ENCODE peak calls at places on chromosomes 3 and 15, in seven cellular contexts. G is fibroblast of mammary gland, M is testis, T is cardiac muscle cell, I is dorsolateral prefrontal cortex, H is IMR-90, C is AG04450. J is an unnamed sample.

GRCh38 chr15:49620174-49620573 is 444 bp downstream of the FAM227B start:
- DNase-seq in G (peak; percentile 65), M (no peak), T (peak; percentile 81), I (no peak), H (peak; percentile 33), C (no peak), J (no peak)

GRCh38 chr15:33218071-33218491 is 23.6 kb upstream of the FMN1 start:
- DNase-seq in G (no peak), M (no peak), T (no peak), I (no peak), H (no peak), C (no peak), J (no peak)

GRCh38 chr3:32684800-32685603 is at the start of gene CNOT10:
- DNase-seq in G (peak; percentile 83), M (peak; percentile 97), T (peak; percentile 95), I (peak; percentile 96), H (peak; percentile 89), C (peak; percentile 62), J (peak; percentile 90)

GRCh38 chr3:185702564-185703225 is 116.6 kb downstream of the SENP2 start:
- DNase-seq in G (no peak), M (no peak), T (no peak), I (no peak), H (no peak), C (no peak), J (no peak)

GRCh38 chr3:57727096-57727495 is 29.0 kb upstream of the SLMAP start:
- DNase-seq in G (peak; percentile 16), M (no peak), T (no peak), I (no peak), H (peak; percentile 11), C (no peak), J (no peak)

GRCh38 chr15:39976291-39977274 is 42.7 kb downstream of the EIF2AK4 start:
- DNase-seq in G (peak; percentile 60), M (peak; percentile 85), T (peak; percentile 64), I (peak; percentile 87), H (peak; percentile 52), C (no peak), J (peak; percentile 80)

GRCh38 chr3:185915642-185916041 is 22.2 kb downstream of the TRA2B start:
- DNase-seq in G (no peak), M (no peak), T (no peak), I (no peak), H (no peak), C (no peak), J (no peak)

GRCh38 chr3:38601971-38602550 is 47.4 kb downstream of the SCN5A start:
- DNase-seq in G (no peak), M (no peak), T (no peak), I (peak; percentile 10), H (no peak), C (no peak), J (peak; percentile 42)

GRCh38 chr3:151421956-151422355 is 37.4 kb upstream of the P2RY12 start:
- DNase-seq in G (no peak), M (no peak), T (no peak), I (no peak), H (no peak), C (no peak), J (no peak)

GRCh38 chr3:151426337-151426648 is 34.6 kb downstream of the IGSF10 start:
- DNase-seq in G (no peak), M (no peak), T (no peak), I (no peak), H (no peak), C (no peak), J (no peak)

GRCh38 chr3:151423091-151423490 is 37.8 kb downstream of the IGSF10 start:
- DNase-seq in G (no peak), M (no peak), T (no peak), I (no peak), H (no peak), C (no peak), J (no peak)

GRCh38 chr3:151428386-151428785 is 32.5 kb downstream of the IGSF10 start:
- DNase-seq in G (no peak), M (no peak), T (no peak), I (no peak), H (no peak), C (no peak), J (no peak)

DNA sequence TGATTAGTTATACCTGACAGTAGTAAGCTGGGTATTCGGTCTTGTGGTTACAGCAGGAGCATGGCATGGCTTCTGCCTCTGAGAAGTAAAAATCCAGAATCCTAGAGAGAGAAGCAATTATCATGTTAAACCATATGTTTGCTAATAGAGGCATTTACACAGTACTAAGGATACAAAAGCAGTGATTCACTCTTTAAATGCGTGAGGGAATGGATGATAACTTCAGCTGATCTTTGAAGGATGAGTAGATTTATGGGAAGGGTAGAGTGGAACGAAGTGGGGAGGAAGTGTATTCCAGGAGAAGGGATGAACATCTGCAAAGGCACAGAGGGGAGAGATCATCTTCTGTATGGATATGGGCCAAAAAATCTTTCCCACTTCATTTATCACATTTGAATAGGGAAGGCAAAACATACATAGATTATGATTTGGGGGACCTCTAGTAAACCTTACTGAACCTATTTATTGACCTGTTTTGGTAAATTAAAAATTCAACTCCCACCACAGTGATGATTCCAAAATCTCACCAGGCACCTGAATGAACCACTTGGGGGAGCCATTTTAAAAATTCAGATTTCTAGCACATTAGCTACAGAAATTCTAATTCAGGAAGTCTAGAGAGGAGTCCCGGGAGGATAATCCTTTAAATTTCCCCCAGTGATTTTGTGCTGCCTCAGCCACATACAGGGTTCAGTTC is 35.1 kb downstream of the IGSF10 start:
- DNase-seq in G (no peak), M (no peak), T (no peak), I (no peak), H (no peak), C (no peak), J (no peak)
- H3K4me3 ChIP-seq in G (no peak overlapping the region), M (no peak overlapping the region), T (no peak overlapping the region), I (no peak overlapping the region), H (no peak overlapping the region), C (no peak overlapping the region), J (no peak overlapping the region)

GRCh38 chr3:49029563-49029884 is 326 bp upstream of the IMPDH2 start:
- DNase-seq in G (no peak), M (no peak), T (no peak), I (no peak), H (no peak), C (no peak), J (no peak)
- H3K4me3 ChIP-seq in G (peak overlapping the region; percentile 93), M (no peak overlapping the region), T (no peak overlapping the region), I (peak overlapping the region; percentile 72), H (no peak overlapping the region), C (peak overlapping the region; percentile 29), J (no peak overlapping the region)

DNA sequence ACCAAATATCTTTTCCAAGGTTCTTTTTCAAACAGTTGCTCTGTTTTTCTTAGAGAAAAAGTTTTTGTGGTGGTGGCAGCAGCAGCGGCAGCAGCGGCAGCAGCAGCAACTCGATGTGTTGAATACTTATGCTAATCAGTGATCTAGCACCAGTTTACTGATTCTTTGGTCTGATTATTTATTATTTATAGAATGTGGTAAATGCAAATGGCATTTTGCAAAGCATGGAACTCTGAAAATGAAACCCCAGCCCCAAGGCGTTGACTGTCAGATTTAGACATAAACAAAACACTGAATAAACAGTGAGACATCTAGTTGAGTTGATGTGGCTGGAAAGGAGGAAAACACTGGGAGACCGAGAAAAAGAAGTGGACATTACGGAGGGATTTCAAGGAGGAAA is 88.7 kb downstream of the GTPBP8 start:
- DNase-seq in G (no peak), M (no peak), T (no peak), I (no peak), H (peak; percentile 13), C (no peak), J (no peak)
- H3K4me3 ChIP-seq in G (no peak overlapping the region), M (no peak overlapping the region), T (no peak overlapping the region), I (peak overlapping the region; percentile 28), H (peak overlapping the region; percentile 9), C (peak overlapping the region; percentile 18), J (no peak overlapping the region)

GRCh38 chr3:41194701-41195100 is 4.6 kb upstream of the CTNNB1 start:
- DNase-seq in G (no peak), M (no peak), T (no peak), I (no peak), H (no peak), C (no peak), J (no peak)
- H3K4me3 ChIP-seq in G (no peak overlapping the region), M (no peak overlapping the region), T (no peak overlapping the region), I (no peak overlapping the region), H (no peak overlapping the region), C (no peak overlapping the region), J (no peak overlapping the region)

DNA sequence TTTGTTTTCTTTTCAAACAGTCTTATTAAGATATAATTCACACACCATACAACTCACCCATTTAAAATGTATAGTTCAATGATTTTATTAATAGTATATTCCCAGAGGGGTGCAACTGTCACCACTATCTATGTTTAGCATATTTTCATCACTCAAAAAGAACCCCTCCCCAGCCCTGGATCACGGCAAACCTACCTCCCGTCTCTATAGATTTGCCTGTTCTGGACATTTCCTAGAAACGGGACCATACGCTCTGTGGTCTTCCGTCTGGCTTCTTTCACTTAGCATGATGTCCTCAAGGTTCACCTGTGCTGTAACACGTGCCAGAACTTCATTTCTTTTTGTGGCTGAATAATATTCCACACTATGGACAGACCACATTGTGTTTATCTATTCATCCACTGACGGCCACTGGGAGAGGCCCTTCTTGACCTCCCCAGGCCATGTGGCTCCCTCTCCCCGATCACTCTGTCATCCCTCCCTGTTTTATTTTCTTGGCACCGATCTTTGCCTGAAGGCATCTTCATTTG is 56.4 kb downstream of the IQSEC1 start:
- DNase-seq in G (no peak), M (no peak), T (no peak), I (no peak), H (no peak), C (no peak), J (no peak)
- H3K4me3 ChIP-seq in G (no peak overlapping the region), M (no peak overlapping the region), T (no peak overlapping the region), I (no peak overlapping the region), H (no peak overlapping the region), C (no peak overlapping the region), J (peak overlapping the region; percentile 19)

DNA sequence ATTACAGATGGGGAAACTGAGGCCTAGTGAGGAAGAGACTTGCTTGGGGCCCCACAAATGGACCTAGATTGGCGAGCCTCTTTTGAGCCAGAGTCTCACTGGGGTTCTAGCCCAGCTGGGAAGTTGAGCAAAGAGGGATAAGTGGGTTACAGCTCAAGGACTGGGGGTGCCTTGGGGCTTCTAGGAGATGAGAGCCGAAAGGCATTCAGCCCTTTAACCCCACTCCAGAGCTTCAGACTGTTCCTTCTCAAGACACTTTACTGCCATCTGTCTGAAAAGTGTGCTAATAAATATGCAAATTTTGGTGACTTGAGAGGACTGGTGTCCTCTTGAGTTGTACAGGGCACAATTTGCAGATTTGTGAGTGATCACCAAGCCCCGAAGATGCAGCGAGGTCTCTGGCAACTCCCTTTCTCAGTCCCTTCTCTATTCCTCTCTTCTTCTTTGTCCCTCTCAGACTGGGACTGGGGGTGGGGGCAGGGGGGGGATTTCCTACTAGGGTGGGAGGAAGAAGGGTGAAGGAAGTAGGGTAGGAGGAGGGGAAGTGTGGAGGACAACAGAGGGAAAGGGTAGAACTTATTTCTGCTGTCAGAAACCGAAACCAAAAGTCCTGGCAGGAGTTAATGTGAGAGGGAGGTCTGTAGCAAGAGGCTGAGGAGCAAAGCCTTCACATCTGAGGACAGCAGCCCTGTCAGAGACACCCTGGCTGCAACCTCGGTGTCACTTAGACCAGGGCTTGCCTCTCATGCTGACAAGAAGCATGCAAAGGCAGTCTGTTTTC is 16.2 kb upstream of the ANKDD1A start:
- DNase-seq in G (peak; percentile 49), M (no peak), T (peak; percentile 68), I (no peak), H (peak; percentile 65), C (no peak), J (no peak)
- H3K4me3 ChIP-seq in G (no peak overlapping the region), M (no peak overlapping the region), T (no peak overlapping the region), I (no peak overlapping the region), H (no peak overlapping the region), C (peak overlapping the region; percentile 27), J (no peak overlapping the region)